ENCODE peak calls at places on chromosomes 2 and 18, in seven cellular contexts. P, I, U, J, Q, G and K are unnamed samples.

GRCh38 chr2:160334028-160334729 is 134.1 kb upstream of the ITGB6 start:
- DNase-seq in Q (no peak), G (no peak), J (no peak), P (no peak), U (no peak), I (no peak), K (no peak)

GRCh38 chr2:105786231-105787230 is 41.8 kb downstream of the NCK2 start:
- DNase-seq in J (no peak), Q (no peak), U (no peak), G (no peak), P (no peak), I (no peak), K (no peak)

GRCh38 chr2:20108655-20109396 is 57.4 kb upstream of the LAPTM4A start:
- DNase-seq in I (no peak), Q (no peak), G (peak; percentile 28), P (no peak), J (no peak), U (no peak), K (no peak)

GRCh38 chr2:239927424-239927981 is 97.6 kb downstream of the NDUFA10 start:
- DNase-seq in I (peak; percentile 58), G (no peak), J (peak; percentile 24), P (no peak), U (peak; percentile 79), Q (no peak), K (no peak)

GRCh38 chr2:38602136-38602731 is 494 bp downstream of the HNRNPLL start:
- DNase-seq in P (peak; percentile 77), J (peak; percentile 43), Q (no peak), I (no peak), G (peak; percentile 41), U (peak; percentile 91), K (peak; percentile 29)

GRCh38 chr2:223084873-223085272 is 32.9 kb downstream of the KCNE4 start:
- DNase-seq in G (no peak), U (no peak), J (no peak), P (peak; percentile 36), I (no peak), Q (no peak), K (no peak)

GRCh38 chr2:241372376-241372992 is 16.4 kb downstream of the FARP2 start:
- DNase-seq in U (no peak), G (peak; percentile 32), P (peak; percentile 42), I (no peak), Q (no peak), J (no peak), K (no peak)

GRCh38 chr2:21915201-21915600 is 791.4 kb downstream of the TDRD15 start:
- DNase-seq in P (no peak), Q (no peak), U (no peak), G (no peak), J (no peak), I (no peak), K (no peak)

GRCh38 chr2:100216015-100216414 is 73.6 kb upstream of the AFF3 start:
- DNase-seq in J (no peak), Q (peak; percentile 72), I (no peak), P (no peak), G (no peak), U (no peak), K (no peak)

GRCh38 chr2:64699712-64700111 is 46.0 kb upstream of the SERTAD2 start:
- DNase-seq in Q (no peak), G (no peak), U (no peak), J (no peak), I (no peak), P (no peak), K (no peak)

GRCh38 chr2:22829806-22830205 is 555.2 kb upstream of the KLHL29 start:
- DNase-seq in I (no peak), U (no peak), P (no peak), Q (no peak), J (no peak), G (no peak), K (no peak)

GRCh38 chr2:238968616-238969394 is 120.9 kb downstream of the TWIST2 start:
- DNase-seq in Q (no peak), I (no peak), P (no peak), U (no peak), G (no peak), J (no peak), K (no peak)

GRCh38 chr2:231467613-231468525 is 3.6 kb upstream of the NCL start:
- DNase-seq in J (no peak), G (no peak), U (peak; percentile 70), P (no peak), Q (no peak), I (no peak), K (no peak)

GRCh38 chr18:48711651-48712486 is 173.0 kb downstream of the CTIF start:
- DNase-seq in I (peak; percentile 21), Q (no peak), P (peak; percentile 85), U (peak; percentile 56), G (peak; percentile 20), J (no peak), K (no peak)

GRCh38 chr2:165920748-165921147 is 32.8 kb downstream of the TTC21B start:
- DNase-seq in U (no peak), J (no peak), Q (no peak), I (no peak), P (no peak), G (no peak), K (no peak)

GRCh38 chr18:25230658-25231326 is 121.2 kb downstream of the ZNF521 start:
- DNase-seq in P (no peak), I (no peak), J (peak; percentile 60), Q (peak; percentile 97), G (peak; percentile 39), U (peak; percentile 78), K (peak; percentile 79)

GRCh38 chr18:46281185-46282176 is 177.3 kb downstream of the HAUS1 start:
- DNase-seq in J (peak; percentile 63), U (peak; percentile 86), I (peak; percentile 43), P (peak; percentile 74), G (peak; percentile 44), Q (no peak), K (peak; percentile 64)

GRCh38 chr2:26316041-26316440 is 29.9 kb upstream of the SELENOI start:
- DNase-seq in Q (no peak), I (peak; percentile 15), U (no peak), J (no peak), G (no peak), P (peak; percentile 54), K (no peak)

GRCh38 chr2:53969285-53970094 is 1.3 kb downstream of the PSME4 start:
- DNase-seq in G (no peak), J (no peak), P (peak; percentile 16), Q (no peak), I (peak; percentile 51), U (no peak), K (peak; percentile 53)

GRCh38 chr2:97919858-97920257 is 75.9 kb downstream of the TMEM131 start:
- DNase-seq in J (no peak), U (no peak), I (no peak), Q (no peak), G (no peak), P (no peak), K (no peak)

GRCh38 chr2:19545507-19545906 is 187.1 kb upstream of the OSR1 start:
- DNase-seq in U (no peak), P (no peak), Q (no peak), G (no peak), I (no peak), J (no peak), K (no peak)

GRCh38 chr2:70328921-70329561 is 27.2 kb upstream of the FAM136A start:
- DNase-seq in J (peak; percentile 73), U (no peak), I (peak; percentile 96), G (peak; percentile 87), Q (no peak), P (no peak), K (peak; percentile 22)

GRCh38 chr2:192194065-192194865 is 468 bp downstream of the TMEFF2 start:
- DNase-seq in P (no peak), U (peak; percentile 78), Q (no peak), G (no peak), J (no peak), I (no peak), K (no peak)

GRCh38 chr2:241149925-241150659 is at the start of gene PPP1R7:
- DNase-seq in U (peak; percentile 98), Q (peak; percentile 96), P (peak; percentile 98), I (peak; percentile 87), G (peak; percentile 96), J (peak; percentile 97), K (peak; percentile 95)

GRCh38 chr2:99879481-99879880 is 262.9 kb downstream of the AFF3 start:
- DNase-seq in I (no peak), G (no peak), J (no peak), U (no peak), Q (no peak), P (no peak), K (no peak)

GRCh38 chr2:63283273-63283672 is 232.6 kb downstream of the OTX1 start:
- DNase-seq in I (no peak), Q (no peak), U (no peak), J (no peak), P (no peak), G (no peak), K (peak; percentile 18)
- H3K9me3 ChIP-seq in I (no peaks in the 10 kb centered on the region), Q (peaks cover 6% of the 10 kb centered on the region), U (peaks cover 100% of the 10 kb centered on the region), J (peaks cover 71% of the 10 kb centered on the region), P (no peaks in the 10 kb centered on the region), G (peaks cover 21% of the 10 kb centered on the region), K (no peaks in the 10 kb centered on the region)

GRCh38 chr2:36487947-36488346 is 110.0 kb downstream of the FEZ2 start:
- DNase-seq in J (no peak), Q (no peak), G (no peak), P (no peak), U (no peak), I (no peak), K (no peak)
- TF ChIP-seq POLR2AphosphoS5 in J (no peak), Q (no peak), G (no peak), P (peak; percentile 9), U (no peak), I (no peak), K (no peak)

DNA sequence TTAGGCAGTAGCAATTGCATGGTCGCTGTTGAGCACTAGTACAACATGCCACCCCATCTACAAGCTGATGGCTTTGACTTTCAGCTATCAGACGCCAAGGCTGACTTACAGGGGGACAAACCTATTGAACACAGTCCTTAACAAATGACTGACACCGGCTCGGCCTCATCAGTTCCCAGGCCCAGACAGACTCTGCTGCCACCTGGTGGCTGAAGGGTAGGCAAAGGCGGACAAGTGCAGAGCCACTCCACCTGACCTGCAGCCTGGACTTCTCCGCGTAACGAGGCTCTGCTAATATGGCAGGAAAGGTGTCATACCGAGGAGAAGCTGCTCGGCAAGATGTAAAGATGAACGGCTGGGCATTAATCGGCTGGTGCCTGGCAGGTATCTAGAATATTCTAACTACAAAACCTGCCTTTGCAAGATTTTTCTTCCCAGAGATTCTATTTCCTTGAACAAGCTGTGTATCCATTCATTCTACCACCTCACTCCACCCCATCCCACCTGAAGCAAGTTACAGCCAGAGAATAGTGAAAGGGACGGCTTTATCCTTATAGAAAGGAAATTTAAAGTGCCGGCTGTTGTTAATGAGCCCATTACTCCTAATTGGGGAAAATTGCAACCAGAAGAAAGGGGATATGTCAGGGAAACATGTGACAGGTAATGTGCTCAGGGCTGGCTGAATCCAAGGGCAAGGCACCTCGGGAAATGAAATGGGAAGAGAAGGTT is 67.4 kb downstream of the STEAP3 start:
- DNase-seq in U (no peak), Q (no peak), J (peak; percentile 87), P (peak; percentile 63), G (peak; percentile 86), I (peak; percentile 69), K (peak; percentile 60)
- H3K9me3 ChIP-seq in U (no peaks in the 10 kb centered on the region), Q (no peaks in the 10 kb centered on the region), J (no peaks in the 10 kb centered on the region), P (no peaks in the 10 kb centered on the region), G (no peaks in the 10 kb centered on the region), I (no peaks in the 10 kb centered on the region), K (no peaks in the 10 kb centered on the region)

DNA sequence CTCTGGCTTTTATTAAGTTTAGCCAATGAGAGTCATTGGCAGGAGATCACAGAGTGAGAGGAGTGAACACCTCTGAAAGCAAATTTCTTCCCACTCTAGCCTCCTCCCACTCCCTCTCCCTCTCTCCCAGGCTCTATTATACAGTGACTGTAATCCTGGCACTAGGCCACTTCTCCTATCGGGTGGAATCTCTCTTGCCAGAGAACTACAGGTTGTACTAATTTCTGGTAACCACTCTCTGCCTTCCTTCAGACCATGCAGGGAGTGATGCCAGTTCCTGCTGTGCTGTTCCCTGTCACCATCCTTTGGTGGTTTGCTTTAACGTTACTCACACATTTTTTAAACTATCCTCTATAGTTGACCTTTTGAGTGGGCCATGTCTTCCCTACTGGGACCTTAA is 217.2 kb downstream of the MREG start:
- DNase-seq in P (peak; percentile 43), J (peak; percentile 31), Q (no peak), I (no peak), G (no peak), U (no peak), K (no peak)
- TF ChIP-seq POLR2AphosphoS5 in P (peak; percentile 71), J (peak; percentile 9), Q (no peak), I (no peak), G (no peak), U (no peak), K (no peak)